ENCODE peak calls at places on chromosomes 6 and 20, in nine cellular contexts. One of them, this sample, is unnamed.

GRCh38 chr6:34970962-34971361 is 81.9 kb downstream of the ANKS1A start:
- DNase-seq in fibroblast of lung: peak; percentile 65
- DNase-seq in stimulated activated CD8-positive, alpha-beta memory T cell treated with anti-CD3 and anti-CD28 coated beads, Interleukin-4, amount 100 ng/mL, for 1 hour: no peak
- DNase-seq in activated T-cell treated with anti-CD3 and anti-CD28 coated beads for 24 hours: no peak
- DNase-seq in stimulated activated CD4-positive, alpha-beta T cell treated with anti-CD3 and anti-CD28 coated beads, Interleukin-12 subunit alpha, Interleukin-12 subunit beta, amount 100 ng/mL, for 24 hours: no peak
- DNase-seq in DMS53: no peak
- DNase-seq in epithelial cell of esophagus: no peak
- DNase-seq in SIG-M5: no peak
- DNase-seq in activated naive CD8-positive, alpha-beta T cell treated with anti-CD3 and anti-CD28 coated beads, Interleukin-2, amount 50 U/mL, for 24 hours: no peak
- DNase-seq in this sample: no peak

GRCh38 chr20:25084616-25085187 is 2.8 kb upstream of the VSX1 start:
- DNase-seq in fibroblast of lung: no peak
- DNase-seq in stimulated activated CD8-positive, alpha-beta memory T cell treated with anti-CD3 and anti-CD28 coated beads, Interleukin-4, amount 100 ng/mL, for 1 hour: no peak
- DNase-seq in activated T-cell treated with anti-CD3 and anti-CD28 coated beads for 24 hours: no peak
- DNase-seq in stimulated activated CD4-positive, alpha-beta T cell treated with anti-CD3 and anti-CD28 coated beads, Interleukin-12 subunit alpha, Interleukin-12 subunit beta, amount 100 ng/mL, for 24 hours: no peak
- DNase-seq in DMS53: peak; percentile 67
- DNase-seq in epithelial cell of esophagus: no peak
- DNase-seq in SIG-M5: no peak
- DNase-seq in activated naive CD8-positive, alpha-beta T cell treated with anti-CD3 and anti-CD28 coated beads, Interleukin-2, amount 50 U/mL, for 24 hours: no peak
- DNase-seq in this sample: peak; percentile 35

GRCh38 chr20:56934888-56935287 is 305.8 kb downstream of the TFAP2C start:
- DNase-seq in fibroblast of lung: no peak
- DNase-seq in stimulated activated CD8-positive, alpha-beta memory T cell treated with anti-CD3 and anti-CD28 coated beads, Interleukin-4, amount 100 ng/mL, for 1 hour: no peak
- DNase-seq in activated T-cell treated with anti-CD3 and anti-CD28 coated beads for 24 hours: no peak
- DNase-seq in stimulated activated CD4-positive, alpha-beta T cell treated with anti-CD3 and anti-CD28 coated beads, Interleukin-12 subunit alpha, Interleukin-12 subunit beta, amount 100 ng/mL, for 24 hours: no peak
- DNase-seq in DMS53: no peak
- DNase-seq in epithelial cell of esophagus: no peak
- DNase-seq in SIG-M5: no peak
- DNase-seq in activated naive CD8-positive, alpha-beta T cell treated with anti-CD3 and anti-CD28 coated beads, Interleukin-2, amount 50 U/mL, for 24 hours: no peak
- DNase-seq in this sample: no peak

GRCh38 chr6:160477901-160478300 is 129.7 kb downstream of the SLC22A3 start:
- DNase-seq in fibroblast of lung: no peak
- DNase-seq in stimulated activated CD8-positive, alpha-beta memory T cell treated with anti-CD3 and anti-CD28 coated beads, Interleukin-4, amount 100 ng/mL, for 1 hour: no peak
- DNase-seq in activated T-cell treated with anti-CD3 and anti-CD28 coated beads for 24 hours: no peak
- DNase-seq in stimulated activated CD4-positive, alpha-beta T cell treated with anti-CD3 and anti-CD28 coated beads, Interleukin-12 subunit alpha, Interleukin-12 subunit beta, amount 100 ng/mL, for 24 hours: no peak
- DNase-seq in DMS53: no peak
- DNase-seq in epithelial cell of esophagus: peak; percentile 47
- DNase-seq in SIG-M5: no peak
- DNase-seq in activated naive CD8-positive, alpha-beta T cell treated with anti-CD3 and anti-CD28 coated beads, Interleukin-2, amount 50 U/mL, for 24 hours: no peak
- DNase-seq in this sample: no peak

GRCh38 chr6:20400476-20401402 is 940 bp upstream of the E2F3 start:
- DNase-seq in fibroblast of lung: peak; percentile 44
- DNase-seq in stimulated activated CD8-positive, alpha-beta memory T cell treated with anti-CD3 and anti-CD28 coated beads, Interleukin-4, amount 100 ng/mL, for 1 hour: peak; percentile 11
- DNase-seq in activated T-cell treated with anti-CD3 and anti-CD28 coated beads for 24 hours: peak; percentile 30
- DNase-seq in stimulated activated CD4-positive, alpha-beta T cell treated with anti-CD3 and anti-CD28 coated beads, Interleukin-12 subunit alpha, Interleukin-12 subunit beta, amount 100 ng/mL, for 24 hours: peak; percentile 31
- DNase-seq in DMS53: peak; percentile 95
- DNase-seq in epithelial cell of esophagus: peak; percentile 65
- DNase-seq in SIG-M5: peak; percentile 51
- DNase-seq in activated naive CD8-positive, alpha-beta T cell treated with anti-CD3 and anti-CD28 coated beads, Interleukin-2, amount 50 U/mL, for 24 hours: peak; percentile 58
- DNase-seq in this sample: no peak

GRCh38 chr6:168355716-168356522 is 36.3 kb upstream of the DACT2 start:
- DNase-seq in fibroblast of lung: no peak
- DNase-seq in stimulated activated CD8-positive, alpha-beta memory T cell treated with anti-CD3 and anti-CD28 coated beads, Interleukin-4, amount 100 ng/mL, for 1 hour: no peak
- DNase-seq in activated T-cell treated with anti-CD3 and anti-CD28 coated beads for 24 hours: no peak
- DNase-seq in stimulated activated CD4-positive, alpha-beta T cell treated with anti-CD3 and anti-CD28 coated beads, Interleukin-12 subunit alpha, Interleukin-12 subunit beta, amount 100 ng/mL, for 24 hours: peak; percentile 17
- DNase-seq in DMS53: peak; percentile 70
- DNase-seq in epithelial cell of esophagus: no peak
- DNase-seq in SIG-M5: no peak
- DNase-seq in activated naive CD8-positive, alpha-beta T cell treated with anti-CD3 and anti-CD28 coated beads, Interleukin-2, amount 50 U/mL, for 24 hours: peak; percentile 33
- DNase-seq in this sample: peak; percentile 74

GRCh38 chr20:13008761-13009681 is at the start of gene SPTLC3:
- DNase-seq in fibroblast of lung: peak; percentile 66
- DNase-seq in stimulated activated CD8-positive, alpha-beta memory T cell treated with anti-CD3 and anti-CD28 coated beads, Interleukin-4, amount 100 ng/mL, for 1 hour: no peak
- DNase-seq in activated T-cell treated with anti-CD3 and anti-CD28 coated beads for 24 hours: no peak
- DNase-seq in stimulated activated CD4-positive, alpha-beta T cell treated with anti-CD3 and anti-CD28 coated beads, Interleukin-12 subunit alpha, Interleukin-12 subunit beta, amount 100 ng/mL, for 24 hours: no peak
- DNase-seq in DMS53: peak; percentile 27
- DNase-seq in epithelial cell of esophagus: peak; percentile 73
- DNase-seq in SIG-M5: no peak
- DNase-seq in activated naive CD8-positive, alpha-beta T cell treated with anti-CD3 and anti-CD28 coated beads, Interleukin-2, amount 50 U/mL, for 24 hours: no peak
- DNase-seq in this sample: peak; percentile 84

GRCh38 chr6:130928993-130929678 is 101.9 kb downstream of the SMLR1 start:
- DNase-seq in fibroblast of lung: peak; percentile 83
- DNase-seq in stimulated activated CD8-positive, alpha-beta memory T cell treated with anti-CD3 and anti-CD28 coated beads, Interleukin-4, amount 100 ng/mL, for 1 hour: no peak
- DNase-seq in activated T-cell treated with anti-CD3 and anti-CD28 coated beads for 24 hours: no peak
- DNase-seq in stimulated activated CD4-positive, alpha-beta T cell treated with anti-CD3 and anti-CD28 coated beads, Interleukin-12 subunit alpha, Interleukin-12 subunit beta, amount 100 ng/mL, for 24 hours: no peak
- DNase-seq in DMS53: no peak
- DNase-seq in epithelial cell of esophagus: no peak
- DNase-seq in SIG-M5: no peak
- DNase-seq in activated naive CD8-positive, alpha-beta T cell treated with anti-CD3 and anti-CD28 coated beads, Interleukin-2, amount 50 U/mL, for 24 hours: no peak
- DNase-seq in this sample: no peak

GRCh38 chr20:62791301-62792181 is 4.7 kb upstream of the MRGBP start:
- DNase-seq in fibroblast of lung: peak; percentile 92
- DNase-seq in stimulated activated CD8-positive, alpha-beta memory T cell treated with anti-CD3 and anti-CD28 coated beads, Interleukin-4, amount 100 ng/mL, for 1 hour: peak; percentile 34
- DNase-seq in activated T-cell treated with anti-CD3 and anti-CD28 coated beads for 24 hours: peak; percentile 67
- DNase-seq in stimulated activated CD4-positive, alpha-beta T cell treated with anti-CD3 and anti-CD28 coated beads, Interleukin-12 subunit alpha, Interleukin-12 subunit beta, amount 100 ng/mL, for 24 hours: peak; percentile 71
- DNase-seq in DMS53: peak; percentile 86
- DNase-seq in epithelial cell of esophagus: peak; percentile 85
- DNase-seq in SIG-M5: peak; percentile 34
- DNase-seq in activated naive CD8-positive, alpha-beta T cell treated with anti-CD3 and anti-CD28 coated beads, Interleukin-2, amount 50 U/mL, for 24 hours: peak; percentile 79
- DNase-seq in this sample: peak; percentile 96

GRCh38 chr6:170537329-170537728 is 15.8 kb downstream of the PSMB1 start:
- DNase-seq in fibroblast of lung: no peak
- DNase-seq in stimulated activated CD8-positive, alpha-beta memory T cell treated with anti-CD3 and anti-CD28 coated beads, Interleukin-4, amount 100 ng/mL, for 1 hour: no peak
- DNase-seq in activated T-cell treated with anti-CD3 and anti-CD28 coated beads for 24 hours: no peak
- DNase-seq in stimulated activated CD4-positive, alpha-beta T cell treated with anti-CD3 and anti-CD28 coated beads, Interleukin-12 subunit alpha, Interleukin-12 subunit beta, amount 100 ng/mL, for 24 hours: no peak
- DNase-seq in DMS53: no peak
- DNase-seq in epithelial cell of esophagus: no peak
- DNase-seq in SIG-M5: no peak
- DNase-seq in activated naive CD8-positive, alpha-beta T cell treated with anti-CD3 and anti-CD28 coated beads, Interleukin-2, amount 50 U/mL, for 24 hours: no peak
- DNase-seq in this sample: no peak